ENCODE peak calls at places on chromosome 11, in seven cellular contexts. P is neural crest cell, C is fibroblast of pulmonary artery, M is ascending aorta, D is Calu3, L is left ventricle myocardium inferior, B is AG04450. S is an unnamed sample.

GRCh38 chr11:113782134-113782533 is 2.5 kb downstream of the CLDN25 start:
- DNase-seq in P (no peak), C (no peak), M (no peak), D (no peak), L (no peak), B (no peak), S (no peak)

GRCh38 chr11:68312117-68312779 is at the start of gene LRP5:
- DNase-seq in P (no peak), C (no peak), M (no peak), D (peak; percentile 53), L (peak; percentile 36), B (no peak), S (peak; percentile 70)

GRCh38 chr11:109086931-109087330 is 335.1 kb upstream of the C11orf87 start:
- DNase-seq in P (no peak), C (no peak), M (no peak), D (no peak), L (no peak), B (no peak), S (no peak)

GRCh38 chr11:1924646-1925372 is 5.3 kb downstream of the TNNT3 start:
- DNase-seq in P (no peak), C (no peak), M (no peak), D (no peak), L (no peak), B (no peak), S (no peak)

GRCh38 chr11:104792861-104793260 is 105.4 kb downstream of the CASP12 start:
- DNase-seq in P (no peak), C (no peak), M (no peak), D (no peak), L (no peak), B (no peak), S (no peak)

GRCh38 chr11:10584071-10584501 is 15.6 kb upstream of the LYVE1 start:
- DNase-seq in P (no peak), C (peak; percentile 93), M (peak; percentile 55), D (no peak), L (no peak), B (peak; percentile 46), S (no peak)

GRCh38 chr11:102994101-102994500 is 38.6 kb upstream of the MMP13 start:
- DNase-seq in P (no peak), C (no peak), M (no peak), D (peak; percentile 4), L (no peak), B (no peak), S (no peak)

GRCh38 chr11:60700689-60701508 is 1.5 kb downstream of the MS4A8 start:
- DNase-seq in P (peak; percentile 37), C (peak; percentile 11), M (no peak), D (peak; percentile 52), L (no peak), B (no peak), S (peak; percentile 34)

GRCh38 chr11:76292583-76293188 is 86.4 kb upstream of the WNT11 start:
- DNase-seq in P (no peak), C (no peak), M (no peak), D (no peak), L (no peak), B (no peak), S (no peak)

GRCh38 chr11:35338928-35339327 is 80.4 kb downstream of the SLC1A2 start:
- DNase-seq in P (no peak), C (no peak), M (no peak), D (no peak), L (no peak), B (no peak), S (no peak)

DNA sequence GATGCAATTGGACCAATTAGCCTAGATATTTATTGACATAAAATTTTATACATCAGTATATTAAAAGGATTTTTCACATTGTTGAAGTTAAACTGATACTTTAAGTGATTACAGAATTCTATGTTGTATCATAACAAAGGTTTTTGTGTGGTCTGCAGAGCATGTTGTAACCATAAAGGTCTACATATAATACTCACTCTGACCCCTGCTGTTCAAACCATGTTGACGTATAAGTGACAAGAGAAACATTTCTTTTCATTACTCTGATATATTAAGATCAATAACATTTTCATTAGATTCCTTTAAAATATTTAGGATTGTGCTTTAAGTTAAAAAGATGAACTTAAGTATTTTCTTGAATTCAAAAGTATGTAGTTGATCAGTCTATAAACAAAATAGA is 63.9 kb downstream of the GAS2 start:
- DNase-seq in P (no peak), C (peak; percentile 14), M (no peak), D (peak; percentile 14), L (no peak), B (no peak), S (no peak)
- TF ChIP-seq CTCF in P (peak; percentile 49), C (no peak), M (no peak), D (no peak), L (peak; percentile 54), B (no peak), S (no peak)

GRCh38 chr11:19739872-19740271 is 27.2 kb downstream of the NAV2 start:
- DNase-seq in P (peak; percentile 18), C (peak; percentile 24), M (no peak), D (no peak), L (no peak), B (no peak), S (peak; percentile 26)
- TF ChIP-seq CTCF in P (peak; percentile 46), C (peak; percentile 39), M (peak; percentile 29), D (no peak), L (peak; percentile 54), B (peak; percentile 56), S (peak; percentile 31)

DNA sequence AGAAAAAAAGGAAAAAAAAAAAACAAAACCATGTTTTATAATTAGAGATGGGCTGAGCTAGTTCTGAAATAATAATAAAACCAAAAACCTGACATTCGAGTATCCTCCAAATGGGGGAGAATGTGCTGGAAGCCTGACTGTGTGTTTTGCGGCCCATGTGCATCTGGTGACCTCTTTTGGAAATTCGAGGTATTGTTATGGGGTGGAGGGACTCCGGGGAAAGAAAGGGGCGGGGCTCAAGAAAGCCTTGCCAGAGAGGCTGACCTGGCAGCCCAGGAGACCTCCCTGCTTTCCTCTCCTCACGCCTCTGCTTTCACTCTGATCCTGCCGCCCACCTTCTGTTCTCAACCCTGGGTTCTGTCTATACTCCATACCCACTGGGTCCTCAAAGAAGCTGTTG is 72.9 kb downstream of the CTTN start:
- DNase-seq in P (peak; percentile 36), C (peak; percentile 47), M (no peak), D (peak; percentile 22), L (no peak), B (no peak), S (peak; percentile 55)
- TF ChIP-seq CTCF in P (peak; percentile 43), C (peak; percentile 42), M (peak; percentile 22), D (no peak), L (no peak), B (peak; percentile 35), S (peak; percentile 32)

DNA sequence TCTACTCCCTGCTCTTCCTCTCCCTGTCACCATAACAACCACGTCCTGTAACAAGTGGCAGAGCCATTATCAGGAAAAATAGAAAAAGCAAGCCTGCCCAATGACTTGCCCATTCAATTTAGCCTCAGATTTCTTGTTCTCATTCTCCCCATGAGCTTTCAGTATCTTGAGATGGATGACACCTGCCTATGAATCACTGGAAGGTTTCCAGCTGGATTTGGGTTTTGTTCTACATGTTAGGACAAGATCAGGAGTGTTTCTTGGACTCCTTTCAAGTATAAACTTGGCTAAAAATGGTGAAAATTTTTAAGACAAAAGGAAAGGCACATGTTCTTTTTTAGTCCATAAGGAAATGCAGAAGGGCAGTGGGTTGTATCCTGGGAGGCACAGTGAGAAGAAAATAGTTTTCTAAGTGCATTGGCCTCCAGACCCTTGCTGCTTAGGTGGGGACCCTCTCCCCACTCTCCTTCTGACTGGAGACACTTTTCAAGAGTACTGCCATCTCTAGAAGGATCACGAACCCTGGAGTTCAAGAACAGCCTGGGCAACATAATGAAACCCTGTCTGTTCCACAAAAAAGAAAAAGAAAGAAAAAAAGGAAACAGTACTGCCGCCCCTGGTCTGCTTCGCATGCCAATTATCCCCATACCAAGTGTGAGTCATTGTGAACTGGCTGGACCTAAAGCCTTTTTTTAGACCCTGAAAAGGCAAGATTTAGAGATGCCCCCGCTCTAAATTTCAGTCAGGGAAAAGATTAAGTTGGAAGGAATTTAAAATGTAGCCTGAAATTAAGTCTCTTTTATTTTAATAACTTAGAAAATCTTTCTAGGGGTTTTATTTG is 51.0 kb downstream of the MTNR1B start:
- DNase-seq in P (no peak), C (peak; percentile 90), M (no peak), D (no peak), L (no peak), B (peak; percentile 79), S (no peak)
- TF ChIP-seq CTCF in P (no peak), C (no peak), M (no peak), D (no peak), L (no peak), B (no peak), S (no peak)

DNA sequence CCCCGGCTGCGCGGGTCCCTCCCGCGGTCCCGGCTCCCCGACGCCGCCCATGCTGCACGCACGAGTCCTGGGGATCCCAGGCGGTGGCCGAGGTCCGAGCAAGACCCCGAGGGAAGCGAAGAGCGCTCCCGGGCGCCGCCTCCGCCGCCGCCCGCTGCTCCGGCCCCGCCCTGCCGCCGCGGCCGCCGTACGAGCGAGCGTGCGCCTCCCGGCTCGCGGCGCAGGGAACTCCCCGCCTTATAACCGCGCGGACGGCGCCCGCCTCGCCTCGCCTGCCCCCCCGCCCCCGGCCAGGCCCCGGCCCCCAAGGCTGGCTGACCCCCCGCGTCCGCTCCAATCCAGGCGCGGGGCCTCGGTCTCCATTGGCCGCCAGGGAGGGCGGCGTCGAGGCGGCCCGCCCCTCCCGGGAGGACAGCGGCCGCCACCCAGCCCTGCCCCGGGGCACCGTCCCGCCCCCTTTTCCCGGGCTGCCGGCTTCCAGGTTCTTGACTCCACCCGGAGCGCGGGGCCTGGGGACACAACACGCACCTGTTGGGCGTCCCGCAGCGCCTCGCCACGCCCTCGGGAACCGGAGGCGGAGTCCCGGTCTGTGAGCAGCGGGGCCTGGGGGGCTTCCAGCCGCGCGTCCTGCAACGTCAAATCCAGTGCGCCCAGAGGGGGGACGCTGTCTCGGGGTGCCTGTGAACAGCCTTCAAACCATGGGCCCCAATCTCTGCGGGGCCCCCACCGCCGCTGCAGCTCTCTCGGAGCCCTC is at the start of gene FADS3:
- DNase-seq in P (peak; percentile 61), C (peak; percentile 76), M (peak; percentile 96), D (peak; percentile 94), L (peak; percentile 91), B (no peak), S (peak; percentile 90)
- TF ChIP-seq CTCF in P (no peak), C (no peak), M (no peak), D (no peak), L (peak; percentile 7), B (no peak), S (no peak)

GRCh38 chr11:122578168-122578825 is 77.2 kb upstream of the UBASH3B start:
- DNase-seq in P (no peak), C (no peak), M (no peak), D (no peak), L (no peak), B (no peak), S (no peak)
- TF ChIP-seq CTCF in P (no peak), C (peak; percentile 3), M (no peak), D (no peak), L (no peak), B (peak; percentile 9), S (no peak)

GRCh38 chr11:69397732-69398131 is 83.7 kb upstream of the LINC01488 start:
- DNase-seq in P (no peak), C (no peak), M (no peak), D (no peak), L (no peak), B (no peak), S (no peak)
- TF ChIP-seq CTCF in P (no peak), C (no peak), M (no peak), D (no peak), L (no peak), B (no peak), S (no peak)

S was measured in nephron progenitor cell.